ENCODE peak calls at places on chromosomes 13 and 19, in seven cellular contexts. B is heart right ventricle; R is astrocyte of the spinal cord; D is GM18507; W is SJSA1; Y is endothelial cell; Z is stimulated activated CD8-positive, alpha-beta memory T cell treated with anti-CD3 and anti-CD28 coated beads, Interleukin-12 subunit alpha, Interleukin-12 subunit beta, amount 100 ng/mL, for 4 hours. F is an unnamed sample.

GRCh38 chr19:33301900-33302174 is 497 bp downstream of the CEBPA start:
- DNase-seq in B (no peak), R (no peak), D (no peak), W (no peak), Y (no peak), Z (no peak), F (no peak)

GRCh38 chr19:4472174-4472974 is at the start of gene HDGFL2:
- DNase-seq in B (no peak), R (no peak), D (no peak), W (no peak), Y (no peak), Z (no peak), F (no peak)

GRCh38 chr19:17748884-17749638 is 2.2 kb upstream of the FCHO1 start:
- DNase-seq in B (no peak), R (no peak), D (no peak), W (no peak), Y (no peak), Z (no peak), F (no peak)

GRCh38 chr13:51397262-51397933 is 55.4 kb downstream of the INTS6 start:
- DNase-seq in B (no peak), R (peak; percentile 61), D (no peak), W (peak; percentile 64), Y (no peak), Z (no peak), F (no peak)

GRCh38 chr19:32652893-32653625 is 21.9 kb downstream of the ANKRD27 start:
- DNase-seq in B (peak; percentile 80), R (peak; percentile 57), D (no peak), W (no peak), Y (no peak), Z (no peak), F (peak; percentile 60)

GRCh38 chr13:79423801-79424642 is 18.0 kb upstream of the RBM26 start:
- DNase-seq in B (no peak), R (peak; percentile 74), D (no peak), W (peak; percentile 27), Y (no peak), Z (no peak), F (no peak)

GRCh38 chr13:108322206-108322824 is 52.8 kb downstream of the TNFSF13B start:
- DNase-seq in B (no peak), R (peak; percentile 47), D (no peak), W (peak; percentile 62), Y (no peak), Z (no peak), F (no peak)

GRCh38 chr13:88000239-88000638 is 329.1 kb downstream of the SLITRK5 start:
- DNase-seq in B (no peak), R (no peak), D (no peak), W (no peak), Y (no peak), Z (no peak), F (no peak)

GRCh38 chr13:37202264-37202663 is 96.8 kb upstream of the CSNK1A1L start:
- DNase-seq in B (no peak), R (no peak), D (no peak), W (peak; percentile 55), Y (no peak), Z (no peak), F (no peak)

GRCh38 chr13:49330546-49330864 is 82.8 kb downstream of the CDADC1 start:
- DNase-seq in B (no peak), R (no peak), D (no peak), W (no peak), Y (no peak), Z (no peak), F (no peak)

GRCh38 chr13:38417727-38418126 is 68.1 kb downstream of the UFM1 start:
- DNase-seq in B (no peak), R (no peak), D (no peak), W (peak; percentile 33), Y (peak; percentile 15), Z (no peak), F (no peak)

GRCh38 chr13:33633701-33634525 is 184.0 kb upstream of the RFC3 start:
- DNase-seq in B (no peak), R (peak; percentile 22), D (no peak), W (no peak), Y (no peak), Z (no peak), F (no peak)

GRCh38 chr19:53519431-53519830 is 18.5 kb upstream of the ZNF331 start:
- DNase-seq in B (no peak), R (no peak), D (no peak), W (no peak), Y (no peak), Z (no peak), F (no peak)

GRCh38 chr13:43785681-43786471 is 896 bp downstream of the ENOX1 start:
- DNase-seq in B (peak; percentile 88), R (peak; percentile 68), D (no peak), W (peak; percentile 56), Y (peak; percentile 67), Z (no peak), F (peak; percentile 61)

GRCh38 chr13:40341501-40341900 is 324.9 kb downstream of the FOXO1 start:
- DNase-seq in B (no peak), R (no peak), D (no peak), W (peak; percentile 7), Y (no peak), Z (no peak), F (no peak)

GRCh38 chr13:44206429-44206828 is 167.2 kb upstream of the SERP2 start:
- DNase-seq in B (no peak), R (no peak), D (no peak), W (no peak), Y (no peak), Z (no peak), F (no peak)

GRCh38 chr13:36357692-36358091 is 11.5 kb upstream of the SPART start:
- DNase-seq in B (no peak), R (no peak), D (no peak), W (no peak), Y (no peak), Z (no peak), F (no peak)

GRCh38 chr13:23321534-23322241 is 111.8 kb downstream of the SACS start:
- DNase-seq in B (peak; percentile 31), R (peak; percentile 94), D (peak; percentile 25), W (peak; percentile 69), Y (no peak), Z (no peak), F (no peak)

GRCh38 chr19:19580417-19580816 is 38.1 kb downstream of the PBX4 start:
- DNase-seq in B (no peak), R (no peak), D (no peak), W (no peak), Y (no peak), Z (no peak), F (no peak)

GRCh38 chr13:47816835-47817234 is 184.2 kb downstream of the SUCLA2 start:
- DNase-seq in B (no peak), R (no peak), D (no peak), W (no peak), Y (no peak), Z (no peak), F (no peak)

GRCh38 chr19:10876459-10877240 is 5.3 kb downstream of the CARM1 start:
- DNase-seq in B (peak; percentile 30), R (no peak), D (no peak), W (no peak), Y (no peak), Z (no peak), F (no peak)

GRCh38 chr19:43723588-43723987 is 7.7 kb downstream of the IRGC start:
- DNase-seq in B (no peak), R (no peak), D (no peak), W (no peak), Y (no peak), Z (no peak), F (no peak)

GRCh38 chr19:35119578-35119977 is 4.0 kb downstream of the FXYD3 start:
- DNase-seq in B (no peak), R (no peak), D (no peak), W (no peak), Y (no peak), Z (no peak), F (no peak)

GRCh38 chr13:75050419-75051066 is 431.4 kb downstream of the TBC1D4 start:
- DNase-seq in B (no peak), R (peak; percentile 24), D (no peak), W (no peak), Y (no peak), Z (no peak), F (no peak)

GRCh38 chr13:107867701-107868661 is 347.4 kb downstream of the LIG4 start:
- DNase-seq in B (no peak), R (peak; percentile 52), D (no peak), W (peak; percentile 43), Y (peak; percentile 68), Z (no peak), F (no peak)

GRCh38 chr13:88063741-88064140 is 392.6 kb downstream of the SLITRK5 start:
- DNase-seq in B (no peak), R (peak; percentile 17), D (no peak), W (no peak), Y (no peak), Z (no peak), F (no peak)

GRCh38 chr13:98970293-98970692 is 7.6 kb downstream of the DOCK9 start:
- DNase-seq in B (peak; percentile 33), R (no peak), D (no peak), W (no peak), Y (no peak), Z (no peak), F (peak; percentile 58)

F was measured in left lung.